ENCODE peak calls at places on chromosomes 2 and 18, in six cellular contexts. B, A, D, Q, M and U are unnamed samples.

GRCh38 chr18:2851771-2852170 is 5.0 kb downstream of the EMILIN2 start:
- DNase-seq in B (no peak), A (peak; percentile 38), D (no peak), Q (no peak), M (no peak), U (no peak)

GRCh38 chr2:30765226-30765625 is 42.0 kb downstream of the CAPN13 start:
- DNase-seq in B (no peak), A (no peak), D (no peak), Q (no peak), M (no peak), U (no peak)

GRCh38 chr2:235727186-235727585 is 233.3 kb downstream of the AGAP1 start:
- DNase-seq in B (peak; percentile 52), A (no peak), D (no peak), Q (no peak), M (no peak), U (no peak)

GRCh38 chr2:127101048-127101611 is 5.8 kb downstream of the BIN1 start:
- DNase-seq in B (no peak), A (no peak), D (no peak), Q (no peak), M (no peak), U (no peak)

GRCh38 chr2:237691908-237692600 is 64.7 kb downstream of the LRRFIP1 start:
- DNase-seq in B (peak; percentile 95), A (peak; percentile 97), D (peak; percentile 68), Q (peak; percentile 85), M (peak; percentile 99), U (peak; percentile 96)

GRCh38 chr2:224796695-224797305 is 80.6 kb upstream of the CCDC195 start:
- DNase-seq in B (no peak), A (no peak), D (no peak), Q (no peak), M (no peak), U (no peak)

GRCh38 chr18:3652380-3653262 is 202.6 kb downstream of the TGIF1 start:
- DNase-seq in B (no peak), A (no peak), D (peak; percentile 89), Q (no peak), M (no peak), U (peak; percentile 28)

GRCh38 chr18:10094154-10094553 is 180.3 kb downstream of the VAPA start:
- DNase-seq in B (no peak), A (no peak), D (no peak), Q (no peak), M (no peak), U (no peak)

GRCh38 chr2:150978053-150978452 is 283.6 kb downstream of the RBM43 start:
- DNase-seq in B (no peak), A (peak; percentile 30), D (no peak), Q (no peak), M (no peak), U (no peak)

GRCh38 chr18:74310411-74310810 is 5.2 kb upstream of the C18orf63 start:
- DNase-seq in B (no peak), A (no peak), D (no peak), Q (no peak), M (no peak), U (no peak)

GRCh38 chr18:68874361-68874760 is 76.5 kb downstream of the CCDC102B start:
- DNase-seq in B (no peak), A (no peak), D (no peak), Q (no peak), M (no peak), U (no peak)

GRCh38 chr2:11870064-11870463 is 123.6 kb downstream of the LPIN1 start:
- DNase-seq in B (no peak), A (no peak), D (no peak), Q (no peak), M (no peak), U (no peak)

GRCh38 chr2:190979906-190980629 is 33.9 kb downstream of the STAT1 start:
- DNase-seq in B (peak; percentile 55), A (no peak), D (no peak), Q (peak; percentile 19), M (peak; percentile 94), U (peak; percentile 78)

GRCh38 chr2:112548980-112549379 is 6.7 kb downstream of the POLR1B start:
- DNase-seq in B (no peak), A (no peak), D (no peak), Q (no peak), M (no peak), U (no peak)

GRCh38 chr2:232878855-232879617 is 9.0 kb downstream of the SNORC start:
- DNase-seq in B (no peak), A (no peak), D (no peak), Q (no peak), M (peak; percentile 61), U (peak; percentile 10)

GRCh38 chr2:232876978-232877441 is 6.9 kb downstream of the SNORC start:
- DNase-seq in B (no peak), A (no peak), D (no peak), Q (no peak), M (peak; percentile 73), U (no peak)

GRCh38 chr2:232879618-232880494 is 9.8 kb downstream of the SNORC start:
- DNase-seq in B (no peak), A (no peak), D (no peak), Q (no peak), M (peak; percentile 62), U (peak; percentile 10)

GRCh38 chr2:232876071-232876977 is 6.3 kb downstream of the SNORC start:
- DNase-seq in B (no peak), A (peak; percentile 70), D (peak; percentile 47), Q (no peak), M (peak; percentile 63), U (no peak)

GRCh38 chr2:232877940-232878511 is 8.0 kb downstream of the SNORC start:
- DNase-seq in B (no peak), A (no peak), D (no peak), Q (no peak), M (peak; percentile 70), U (peak; percentile 4)
- TF ChIP-seq CTCF in B (no peak), A (no peak), D (no peak), Q (no peak), M (no peak), U (no peak)

GRCh38 chr2:116250376-116250775 is 1564.1 kb upstream of the DDX18 start:
- DNase-seq in B (no peak), A (no peak), D (no peak), Q (no peak), M (no peak), U (no peak)
- H3K9me3 ChIP-seq in B (no peaks in the 10 kb centered on the region), A (no peaks in the 10 kb centered on the region), D (no peaks in the 10 kb centered on the region), Q (peaks cover 5% of the 10 kb centered on the region), M (no peaks in the 10 kb centered on the region), U (peaks cover 25% of the 10 kb centered on the region)

DNA sequence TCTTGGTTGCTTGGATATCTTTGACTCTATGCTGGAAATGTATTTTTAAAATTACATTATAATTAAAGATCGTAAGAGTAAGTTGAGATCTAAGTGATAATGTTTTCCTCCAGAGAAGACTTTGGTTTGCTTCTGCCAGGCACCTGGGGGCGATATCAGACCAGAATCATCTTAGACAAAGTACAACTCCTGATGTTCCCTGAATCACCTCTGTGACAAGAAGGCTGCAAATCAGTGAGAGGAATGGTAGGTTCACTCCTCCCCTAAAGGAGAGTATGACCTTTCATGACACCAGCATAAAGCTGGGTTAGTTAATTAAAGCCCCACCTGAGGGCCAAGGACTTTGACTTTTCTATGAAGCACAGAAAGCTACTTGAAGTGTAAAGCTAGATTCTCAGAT is 114.4 kb upstream of the DTNA start:
- DNase-seq in B (no peak), A (peak; percentile 40), D (no peak), Q (no peak), M (no peak), U (no peak)
- H3K4me1 ChIP-seq in B (no peaks in the 10 kb centered on the region), A (peaks cover 11% of the 10 kb centered on the region), D (no peaks in the 10 kb centered on the region), Q (no peaks in the 10 kb centered on the region), M (no peaks in the 10 kb centered on the region), U (peaks cover 61% of the 10 kb centered on the region)

DNA sequence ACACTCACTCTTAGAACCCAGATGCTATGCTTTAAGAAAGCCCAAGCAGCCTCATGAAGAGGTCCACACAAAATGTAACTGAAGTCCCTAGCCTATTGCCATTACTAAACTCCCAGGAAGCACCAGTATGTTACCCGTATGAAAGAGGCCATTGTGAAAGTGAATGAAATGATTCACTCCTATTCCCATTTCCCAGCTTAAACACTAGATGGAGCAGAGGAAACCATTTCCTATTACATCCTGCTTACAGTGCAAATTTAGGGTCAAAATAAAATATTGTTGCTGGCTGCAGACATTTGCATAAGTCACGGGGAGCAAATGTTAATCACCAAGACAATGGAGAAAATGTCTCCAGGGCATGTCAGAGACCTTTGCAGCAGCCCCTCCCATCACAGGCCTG is 989.7 kb upstream of the CRIM1 start:
- DNase-seq in B (no peak), A (no peak), D (no peak), Q (no peak), M (no peak), U (no peak)
- TF ChIP-seq CTCF in B (no peak), A (no peak), D (no peak), Q (no peak), M (no peak), U (no peak)

GRCh38 chr18:14104906-14105748 is 27.1 kb downstream of the ZNF519 start:
- DNase-seq in B (no peak), A (no peak), D (no peak), Q (no peak), M (no peak), U (no peak)

GRCh38 chr18:14106906-14107305 is 25.3 kb downstream of the ZNF519 start:
- DNase-seq in B (no peak), A (no peak), D (no peak), Q (no peak), M (no peak), U (no peak)
- H3K9me3 ChIP-seq in B (no peaks in the 10 kb centered on the region), A (peaks cover 74% of the 10 kb centered on the region), D (peaks cover 43% of the 10 kb centered on the region), Q (peaks cover 48% of the 10 kb centered on the region), M (peaks cover 13% of the 10 kb centered on the region), U (peaks cover 59% of the 10 kb centered on the region)

DNA sequence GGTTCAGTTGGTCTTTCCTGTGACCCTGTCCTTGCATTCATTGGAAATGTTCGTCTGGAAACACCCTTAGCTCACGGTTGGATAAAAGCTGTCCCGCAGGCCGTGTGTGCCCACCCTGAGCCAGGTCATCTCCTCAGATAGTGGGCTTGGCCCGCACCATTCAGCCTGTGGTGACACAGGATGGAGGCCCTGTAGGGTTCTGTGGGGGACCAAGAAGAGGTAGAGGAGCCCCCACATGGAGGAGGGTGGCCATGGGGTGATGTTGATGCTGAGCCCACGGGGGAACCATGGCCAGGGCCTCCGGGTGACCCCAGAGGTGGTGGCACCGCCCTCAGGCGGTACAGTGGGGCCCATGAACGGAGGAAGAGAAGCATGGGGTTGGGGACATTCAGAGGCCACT is 62.7 kb downstream of the ASAP2 start:
- DNase-seq in B (no peak), A (no peak), D (no peak), Q (no peak), M (no peak), U (no peak)
- H3K4me1 ChIP-seq in B (no peaks in the 10 kb centered on the region), A (peaks cover 23% of the 10 kb centered on the region), D (peaks cover 10% of the 10 kb centered on the region), Q (peaks cover 6% of the 10 kb centered on the region), M (peaks cover 9% of the 10 kb centered on the region), U (peaks cover 61% of the 10 kb centered on the region)